ENCODE peak calls at places on chromosomes 7 and 10, in seven cellular contexts. J, K, W, H, C, A and O are unnamed samples.

GRCh38 chr10:35448687-35449662 is 112.7 kb downstream of the CCNY start:
- DNase-seq in J (no peak), H (no peak), W (no peak), C (no peak), K (no peak), A (no peak), O (no peak)

GRCh38 chr7:159197066-159197975 is 52.7 kb upstream of the VIPR2 start:
- DNase-seq in H (peak), C (no peak), A (no peak), W (no peak), J (peak), K (no peak), O (no peak)

GRCh38 chr10:6239213-6239991 is 36.7 kb downstream of the PFKFB3 start:
- DNase-seq in J (peak), C (no peak), K (no peak), A (peak), W (no peak), H (no peak), O (peak)

GRCh38 chr10:118918689-118919088 is 110.8 kb upstream of the NANOS1 start:
- DNase-seq in H (no peak), J (no peak), W (no peak), C (no peak), K (no peak), A (no peak), O (no peak)

GRCh38 chr7:131959106-131959812 is 402.8 kb upstream of the PODXL start:
- DNase-seq in J (no peak), H (peak), K (no peak), C (no peak), W (no peak), A (no peak), O (no peak)

GRCh38 chr10:112663181-112663879 is 216.3 kb downstream of the VTI1A start:
- DNase-seq in C (no peak), A (no peak), J (no peak), W (no peak), H (no peak), K (no peak), O (peak)

GRCh38 chr10:18238875-18239485 is 98.8 kb downstream of the CACNB2 start:
- DNase-seq in W (no peak), A (no peak), C (no peak), J (no peak), H (peak), K (no peak), O (no peak)

GRCh38 chr10:61904711-61905445 is 3.4 kb downstream of the ARID5B start:
- DNase-seq in K (no peak), W (no peak), H (peak), A (peak), J (peak), C (no peak), O (no peak)

GRCh38 chr10:111344804-111345203 is 268.0 kb downstream of the ADRA2A start:
- DNase-seq in W (no peak), H (no peak), C (no peak), A (peak), J (no peak), K (no peak), O (no peak)

GRCh38 chr7:155848691-155849690 is 36.7 kb upstream of the SHH start:
- DNase-seq in W (no peak), A (no peak), K (no peak), H (no peak), C (peak), J (no peak), O (no peak)

GRCh38 chr10:52318822-52319464 is 4.9 kb downstream of the DKK1 start:
- DNase-seq in K (no peak), H (no peak), J (no peak), C (no peak), W (no peak), A (no peak), O (no peak)

GRCh38 chr7:119905495-119905894 is 367.5 kb upstream of the KCND2 start:
- DNase-seq in J (no peak), K (no peak), H (no peak), W (no peak), A (no peak), C (no peak), O (no peak)

GRCh38 chr7:75628055-75628454 is 110.7 kb downstream of the HIP1 start:
- DNase-seq in H (no peak), A (no peak), C (no peak), K (no peak), W (no peak), J (no peak), O (no peak)

GRCh38 chr7:44139311-44140010 is 1.7 kb downstream of the MYL7 start:
- DNase-seq in C (no peak), H (no peak), J (no peak), W (no peak), A (no peak), K (no peak), O (no peak)

GRCh38 chr10:117970962-117971361 is 75.8 kb downstream of the RAB11FIP2 start:
- DNase-seq in C (no peak), H (no peak), K (no peak), A (no peak), W (no peak), J (no peak), O (no peak)

GRCh38 chr10:50332108-50332846 is 81.0 kb upstream of the ASAH2 start:
- DNase-seq in W (no peak), H (no peak), A (no peak), K (no peak), C (no peak), J (no peak), O (no peak)

GRCh38 chr10:70761031-70761601 is 24.1 kb downstream of the TBATA start:
- DNase-seq in A (no peak), K (no peak), J (no peak), H (peak), C (no peak), W (no peak), O (no peak)

GRCh38 chr10:104274762-104275721 is 6.1 kb downstream of the GSTO2 start:
- DNase-seq in H (peak), J (peak), K (no peak), A (peak), W (peak), C (no peak), O (peak)

GRCh38 chr10:81725851-81726250 is 149.1 kb upstream of the NRG3 start:
- DNase-seq in K (no peak), C (no peak), W (no peak), A (no peak), J (no peak), H (peak), O (no peak)

GRCh38 chr10:123997486-123998196 is 95.8 kb downstream of the CHST15 start:
- DNase-seq in A (no peak), C (peak), K (peak), J (no peak), W (no peak), H (no peak), O (peak)